ENCODE peak calls at places on chromosome 12, in five cellular contexts. One of them, this sample, is unnamed.

GRCh38 chr12:69570545-69571399 is 14.5 kb upstream of the CCT2 start:
- DNase-seq in uterus: peak; percentile 63
- DNase-seq in Calu3: peak; percentile 68
- DNase-seq in GM12865: peak; percentile 81
- DNase-seq in GM20000: peak; percentile 61
- DNase-seq in this sample: peak; percentile 41

GRCh38 chr12:25366159-25366558 is 115.4 kb upstream of the KRAS start:
- DNase-seq in GM12865: no peak
- DNase-seq in GM20000: no peak
- DNase-seq in uterus: no peak
- DNase-seq in Calu3: no peak
- DNase-seq in this sample: no peak

GRCh38 chr12:12592930-12593329 is 18.7 kb upstream of the CREBL2 start:
- DNase-seq in uterus: no peak
- DNase-seq in GM20000: no peak
- DNase-seq in Calu3: peak; percentile 9
- DNase-seq in GM12865: no peak
- DNase-seq in this sample: no peak

GRCh38 chr12:123444396-123445026 is 8.0 kb upstream of the RILPL2 start:
- DNase-seq in uterus: no peak
- DNase-seq in GM20000: no peak
- DNase-seq in GM12865: no peak
- DNase-seq in Calu3: no peak
- DNase-seq in this sample: no peak

GRCh38 chr12:402127-402456 is 648 bp downstream of the CCDC77 start:
- DNase-seq in Calu3: peak; percentile 14
- DNase-seq in uterus: no peak
- DNase-seq in GM20000: no peak
- DNase-seq in GM12865: peak; percentile 29
- DNase-seq in this sample: no peak

GRCh38 chr12:12983420-12984035 is 16.5 kb downstream of the HEBP1 start:
- DNase-seq in GM20000: no peak
- DNase-seq in Calu3: peak; percentile 32
- DNase-seq in uterus: peak; percentile 36
- DNase-seq in GM12865: peak; percentile 33
- DNase-seq in this sample: peak; percentile 23

GRCh38 chr12:116431677-116432300 is 127.4 kb upstream of the MAP1LC3B2 start:
- DNase-seq in GM20000: no peak
- DNase-seq in Calu3: no peak
- DNase-seq in uterus: no peak
- DNase-seq in GM12865: no peak
- DNase-seq in this sample: no peak

GRCh38 chr12:121786441-121786825 is 7.1 kb downstream of the RHOF start:
- DNase-seq in GM12865: no peak
- DNase-seq in uterus: peak; percentile 71
- DNase-seq in GM20000: no peak
- DNase-seq in Calu3: peak; percentile 96
- DNase-seq in this sample: no peak

GRCh38 chr12:66066071-66066928 is 64.2 kb downstream of the LLPH start:
- DNase-seq in GM20000: no peak
- DNase-seq in GM12865: peak; percentile 89
- DNase-seq in Calu3: peak; percentile 44
- DNase-seq in uterus: no peak
- DNase-seq in this sample: no peak

GRCh38 chr12:122840580-122841513 is 5.6 kb downstream of the HIP1R start:
- DNase-seq in GM12865: no peak
- DNase-seq in Calu3: no peak
- DNase-seq in uterus: no peak
- DNase-seq in GM20000: peak; percentile 11
- DNase-seq in this sample: no peak

GRCh38 chr12:131828671-131829350 is 618 bp downstream of the MMP17 start:
- DNase-seq in uterus: no peak
- DNase-seq in Calu3: peak; percentile 58
- DNase-seq in GM20000: peak; percentile 58
- DNase-seq in GM12865: no peak
- DNase-seq in this sample: peak; percentile 54

GRCh38 chr12:52235001-52235760 is 2.1 kb downstream of the KRT7 start:
- DNase-seq in GM12865: no peak
- DNase-seq in Calu3: peak; percentile 11
- DNase-seq in GM20000: peak; percentile 25
- DNase-seq in uterus: no peak
- DNase-seq in this sample: peak; percentile 24

GRCh38 chr12:51839310-51839943 is 9.1 kb downstream of the FIGNL2 start:
- DNase-seq in GM12865: no peak
- DNase-seq in GM20000: no peak
- DNase-seq in uterus: no peak
- DNase-seq in Calu3: no peak
- DNase-seq in this sample: no peak

GRCh38 chr12:3231399-3231876 is 154.3 kb downstream of the TSPAN9 start:
- DNase-seq in GM20000: no peak
- DNase-seq in GM12865: no peak
- DNase-seq in uterus: no peak
- DNase-seq in Calu3: no peak
- DNase-seq in this sample: no peak

GRCh38 chr12:113092478-113093408 is 36.2 kb downstream of the DTX1 start:
- DNase-seq in GM20000: peak; percentile 83
- DNase-seq in uterus: no peak
- DNase-seq in Calu3: peak; percentile 75
- DNase-seq in GM12865: peak; percentile 43
- DNase-seq in this sample: peak; percentile 76

GRCh38 chr12:128918910-128919309 is 65.6 kb downstream of the GLT1D1 start:
- DNase-seq in uterus: no peak
- DNase-seq in GM12865: no peak
- DNase-seq in Calu3: no peak
- DNase-seq in GM20000: no peak
- DNase-seq in this sample: no peak

GRCh38 chr12:130872179-130873096 is 572 bp downstream of the RAN start:
- DNase-seq in uterus: no peak
- DNase-seq in GM20000: peak; percentile 76
- DNase-seq in GM12865: peak; percentile 50
- DNase-seq in Calu3: peak; percentile 63
- DNase-seq in this sample: peak; percentile 73

GRCh38 chr12:92002673-92003382 is 142.8 kb downstream of the BTG1 start:
- DNase-seq in uterus: no peak
- DNase-seq in Calu3: no peak
- DNase-seq in GM20000: no peak
- DNase-seq in GM12865: no peak
- DNase-seq in this sample: no peak

GRCh38 chr12:74229671-74230070 is 308.0 kb upstream of the ATXN7L3B start:
- DNase-seq in GM12865: no peak
- DNase-seq in uterus: no peak
- DNase-seq in Calu3: no peak
- DNase-seq in GM20000: no peak
- DNase-seq in this sample: no peak

GRCh38 chr12:79692860-79693605 is 2.3 kb upstream of the PAWR start:
- DNase-seq in uterus: no peak
- DNase-seq in GM12865: no peak
- DNase-seq in GM20000: no peak
- DNase-seq in Calu3: no peak
- DNase-seq in this sample: no peak

DNA sequence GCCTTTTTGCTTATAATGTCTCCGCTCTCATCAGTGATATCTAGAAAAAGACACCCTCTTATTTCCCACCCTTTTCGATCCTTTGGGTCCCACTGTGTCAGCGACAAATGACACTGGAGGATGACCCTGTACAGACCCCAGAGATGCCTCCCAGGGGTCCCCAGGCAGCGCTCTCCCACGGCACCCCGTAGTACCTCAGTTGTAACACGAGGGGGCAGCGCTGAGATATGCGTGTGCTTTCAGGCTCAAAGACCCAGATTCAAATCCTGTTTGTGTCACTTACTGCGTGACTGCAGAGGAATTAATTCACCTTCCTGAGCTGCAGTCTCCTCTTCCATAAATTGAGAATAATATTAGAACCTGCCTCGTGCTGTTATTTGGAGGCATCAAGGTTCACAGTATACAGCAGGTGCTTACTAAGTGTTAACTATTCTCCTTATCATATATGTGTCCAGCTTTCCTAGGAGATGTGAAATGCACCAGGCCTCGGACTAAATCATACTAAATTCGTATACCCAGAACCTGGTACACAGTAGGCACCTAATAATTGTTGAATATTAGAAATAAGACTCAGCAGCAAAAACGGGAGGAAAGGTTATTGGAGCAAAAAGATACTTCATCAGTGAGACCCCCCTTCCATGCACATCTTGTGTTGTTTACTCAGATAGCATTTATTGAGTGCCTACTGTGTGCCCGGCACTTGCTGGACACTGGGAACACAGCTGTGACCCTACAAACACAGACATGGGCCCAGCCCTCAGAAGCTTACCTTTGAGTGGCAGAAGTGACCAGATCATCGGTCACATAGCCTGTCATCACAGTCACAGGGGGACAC is 99.9 kb downstream of the PHETA1 start:
- DNase-seq in uterus: no peak
- DNase-seq in Calu3: peak; percentile 25
- DNase-seq in GM20000: peak; percentile 34
- DNase-seq in GM12865: peak; percentile 30
- DNase-seq in this sample: peak; percentile 50
- TF ChIP-seq CTCF in uterus: no peak
- TF ChIP-seq CTCF in Calu3: peak; percentile 81
- TF ChIP-seq CTCF in GM20000: no peak
- TF ChIP-seq CTCF in GM12865: peak; percentile 53
- TF ChIP-seq CTCF in this sample: peak; percentile 53

DNA sequence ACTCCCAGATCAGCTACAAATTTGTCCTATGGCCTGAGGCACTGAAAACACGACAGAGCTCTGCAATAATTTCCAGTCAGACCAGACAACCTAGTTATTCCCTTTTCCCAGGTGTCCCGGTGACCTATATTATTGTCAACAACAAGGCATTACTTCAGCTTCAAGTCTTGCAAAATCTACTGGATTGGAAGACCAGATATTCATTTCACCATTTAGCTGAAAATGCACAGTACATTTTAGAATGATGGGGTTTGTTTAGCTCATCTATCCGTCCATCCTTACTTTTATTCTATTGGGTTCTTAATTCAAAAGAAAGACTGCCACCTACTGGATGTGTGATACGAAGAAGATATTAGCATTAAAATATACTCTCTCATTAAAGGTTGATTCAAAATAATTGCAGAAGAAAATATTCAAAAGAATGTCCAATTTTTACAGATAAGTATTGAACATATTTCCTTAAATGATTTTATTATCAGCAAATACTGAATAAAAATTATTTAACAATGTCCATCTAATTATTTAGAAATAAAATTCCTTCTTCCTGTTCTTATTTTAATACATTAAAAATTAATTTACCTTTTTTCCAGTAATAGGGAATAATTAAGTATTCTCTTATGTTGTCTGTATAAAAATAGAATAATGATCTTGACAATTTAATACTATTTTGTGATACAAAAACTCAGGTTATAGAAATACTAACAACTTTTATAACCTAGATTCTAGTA is 244.9 kb upstream of the LRIG3 start:
- DNase-seq in GM20000: no peak
- DNase-seq in GM12865: peak; percentile 10
- DNase-seq in Calu3: peak; percentile 30
- DNase-seq in uterus: no peak
- DNase-seq in this sample: no peak
- TF ChIP-seq CTCF in GM20000: peak; percentile 20
- TF ChIP-seq CTCF in GM12865: no peak
- TF ChIP-seq CTCF in Calu3: peak; percentile 60
- TF ChIP-seq CTCF in uterus: peak; percentile 6
- TF ChIP-seq CTCF in this sample: peak; percentile 45

DNA sequence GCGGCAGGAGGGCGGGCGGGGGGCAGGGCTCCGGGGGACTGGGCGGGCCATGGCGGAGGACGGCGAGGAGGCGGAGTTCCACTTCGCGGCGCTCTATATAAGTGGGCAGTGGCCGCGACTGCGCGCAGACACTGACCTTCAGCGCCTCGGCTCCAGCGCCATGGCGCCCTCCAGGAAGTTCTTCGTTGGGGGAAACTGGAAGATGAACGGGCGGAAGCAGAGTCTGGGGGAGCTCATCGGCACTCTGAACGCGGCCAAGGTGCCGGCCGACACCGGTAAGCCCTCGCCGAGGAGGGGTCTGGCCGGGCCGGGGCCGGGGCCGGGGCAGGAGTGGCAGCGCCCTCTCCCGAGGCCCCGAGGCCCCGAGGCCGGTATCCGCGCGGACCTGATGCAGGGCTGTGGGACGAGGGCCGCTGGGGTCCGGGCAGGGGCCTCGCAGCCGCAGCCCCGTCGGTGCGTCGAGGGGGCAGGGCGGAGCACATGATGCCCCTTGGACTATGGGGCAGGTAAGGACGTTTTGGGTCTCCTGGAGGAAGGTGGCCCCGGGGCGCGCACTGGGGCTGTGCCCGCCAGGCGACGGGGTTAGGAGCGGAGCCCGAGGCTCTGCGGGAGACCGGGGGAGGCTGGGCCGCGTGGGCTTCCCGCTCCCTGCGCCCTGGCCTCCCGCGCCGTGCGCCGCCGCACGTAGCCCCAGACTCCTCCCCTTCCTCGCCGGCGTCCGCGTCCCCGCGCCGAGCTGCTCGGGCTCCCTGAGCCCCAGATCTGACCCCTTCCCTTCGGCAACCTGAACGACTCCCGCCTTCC is at the start of gene TPI1:
- DNase-seq in Calu3: peak; percentile 78
- DNase-seq in uterus: peak; percentile 87
- DNase-seq in GM12865: peak; percentile 92
- DNase-seq in GM20000: peak; percentile 95
- DNase-seq in this sample: peak; percentile 95
- TF ChIP-seq CTCF in Calu3: no peak
- TF ChIP-seq CTCF in uterus: no peak
- TF ChIP-seq CTCF in GM12865: no peak
- TF ChIP-seq CTCF in GM20000: no peak
- TF ChIP-seq CTCF in this sample: no peak

DNA sequence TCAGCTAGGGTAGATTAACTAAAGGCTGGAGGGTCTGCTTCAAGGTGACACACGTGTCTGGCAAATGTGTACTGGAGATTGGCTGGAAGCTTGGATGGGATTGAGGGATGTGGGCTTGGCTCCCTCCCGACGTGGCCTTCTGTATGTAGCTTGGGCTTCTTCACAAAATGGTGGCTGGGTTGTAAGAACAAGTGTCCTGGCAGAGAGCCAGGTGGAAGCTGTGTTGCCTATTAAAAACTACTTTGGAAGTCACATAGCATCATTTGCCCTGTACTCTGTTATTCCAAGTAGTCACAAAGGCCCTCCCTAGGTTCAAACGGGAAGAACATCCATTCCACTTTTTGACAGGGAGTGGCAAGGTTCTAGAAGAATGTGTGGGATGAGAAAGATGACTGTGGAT is 174.1 kb upstream of the PRICKLE1 start:
- DNase-seq in uterus: no peak
- DNase-seq in Calu3: no peak
- DNase-seq in GM12865: no peak
- DNase-seq in GM20000: no peak
- DNase-seq in this sample: no peak
- TF ChIP-seq CTCF in uterus: no peak
- TF ChIP-seq CTCF in Calu3: no peak
- TF ChIP-seq CTCF in GM12865: no peak
- TF ChIP-seq CTCF in GM20000: no peak
- TF ChIP-seq CTCF in this sample: no peak

This sample was measured in GM13977.